ENCODE peak calls at places on chromosomes 6 and 20, in seven cellular contexts. One of them, this sample, is unnamed.

GRCh38 chr6:158642805-158643489 is 1.6 kb downstream of the DYNLT1 start:
- DNase-seq in HEK293T: no peak
- DNase-seq in germinal center: no peak
- DNase-seq in PC-3: peak
- DNase-seq in psoas muscle: no peak
- DNase-seq in NCI-H82: peak
- DNase-seq in ureter: peak
- DNase-seq in this sample: no peak

GRCh38 chr6:117495873-117496272 is 13.4 kb downstream of the DCBLD1 start:
- DNase-seq in HEK293T: no peak
- DNase-seq in germinal center: no peak
- DNase-seq in PC-3: peak
- DNase-seq in psoas muscle: no peak
- DNase-seq in NCI-H82: no peak
- DNase-seq in ureter: no peak
- DNase-seq in this sample: no peak

GRCh38 chr6:31859923-31860322 is 2.7 kb downstream of the NEU1 start:
- DNase-seq in HEK293T: no peak
- DNase-seq in germinal center: no peak
- DNase-seq in PC-3: no peak
- DNase-seq in psoas muscle: no peak
- DNase-seq in NCI-H82: no peak
- DNase-seq in ureter: no peak
- DNase-seq in this sample: no peak

GRCh38 chr20:38724603-38725457 is 544 bp downstream of the SLC32A1 start:
- DNase-seq in HEK293T: no peak
- DNase-seq in germinal center: peak
- DNase-seq in PC-3: no peak
- DNase-seq in psoas muscle: no peak
- DNase-seq in NCI-H82: peak
- DNase-seq in ureter: no peak
- DNase-seq in this sample: no peak

GRCh38 chr6:12911387-12911960 is 194.9 kb downstream of the PHACTR1 start:
- DNase-seq in HEK293T: peak
- DNase-seq in germinal center: no peak
- DNase-seq in PC-3: peak
- DNase-seq in psoas muscle: no peak
- DNase-seq in NCI-H82: peak
- DNase-seq in ureter: no peak
- DNase-seq in this sample: peak

GRCh38 chr6:7230327-7230691 is 82.7 kb downstream of the SSR1 start:
- DNase-seq in HEK293T: no peak
- DNase-seq in germinal center: no peak
- DNase-seq in PC-3: no peak
- DNase-seq in psoas muscle: no peak
- DNase-seq in NCI-H82: no peak
- DNase-seq in ureter: no peak
- DNase-seq in this sample: no peak

GRCh38 chr6:82331031-82331773 is 32.4 kb upstream of the TPBG start:
- DNase-seq in HEK293T: peak
- DNase-seq in germinal center: no peak
- DNase-seq in PC-3: peak
- DNase-seq in psoas muscle: no peak
- DNase-seq in NCI-H82: peak
- DNase-seq in ureter: no peak
- DNase-seq in this sample: peak

GRCh38 chr20:59822291-59823029 is 111.0 kb downstream of the SYCP2 start:
- DNase-seq in HEK293T: no peak
- DNase-seq in germinal center: no peak
- DNase-seq in PC-3: no peak
- DNase-seq in psoas muscle: no peak
- DNase-seq in NCI-H82: no peak
- DNase-seq in ureter: no peak
- DNase-seq in this sample: peak

GRCh38 chr6:126112171-126112632 is 125.9 kb downstream of the TRMT11 start:
- DNase-seq in HEK293T: no peak
- DNase-seq in germinal center: no peak
- DNase-seq in PC-3: peak
- DNase-seq in psoas muscle: no peak
- DNase-seq in NCI-H82: no peak
- DNase-seq in ureter: no peak
- DNase-seq in this sample: peak

GRCh38 chr20:56187791-56188190 is 60.7 kb upstream of the MC3R start:
- DNase-seq in HEK293T: no peak
- DNase-seq in germinal center: no peak
- DNase-seq in PC-3: peak
- DNase-seq in psoas muscle: no peak
- DNase-seq in NCI-H82: peak
- DNase-seq in ureter: no peak
- DNase-seq in this sample: peak

GRCh38 chr20:10572853-10573252 is 100.9 kb downstream of the JAG1 start:
- DNase-seq in HEK293T: no peak
- DNase-seq in germinal center: no peak
- DNase-seq in PC-3: no peak
- DNase-seq in psoas muscle: no peak
- DNase-seq in NCI-H82: no peak
- DNase-seq in ureter: no peak
- DNase-seq in this sample: no peak

GRCh38 chr6:20711518-20711917 is 177.3 kb downstream of the CDKAL1 start:
- DNase-seq in HEK293T: no peak
- DNase-seq in germinal center: no peak
- DNase-seq in PC-3: no peak
- DNase-seq in psoas muscle: no peak
- DNase-seq in NCI-H82: no peak
- DNase-seq in ureter: no peak
- DNase-seq in this sample: no peak

GRCh38 chr6:96899019-96899418 is 1.3 kb upstream of the NDUFAF4 start:
- DNase-seq in HEK293T: peak
- DNase-seq in germinal center: no peak
- DNase-seq in PC-3: peak
- DNase-seq in psoas muscle: no peak
- DNase-seq in NCI-H82: peak
- DNase-seq in ureter: no peak
- DNase-seq in this sample: no peak

GRCh38 chr20:51287628-51288413 is 254.7 kb downstream of the NFATC2 start:
- DNase-seq in HEK293T: no peak
- DNase-seq in germinal center: no peak
- DNase-seq in PC-3: no peak
- DNase-seq in psoas muscle: no peak
- DNase-seq in NCI-H82: no peak
- DNase-seq in ureter: no peak
- DNase-seq in this sample: no peak

GRCh38 chr20:50259705-50260479 is 69.3 kb downstream of the CEBPB start:
- DNase-seq in HEK293T: no peak
- DNase-seq in germinal center: no peak
- DNase-seq in PC-3: no peak
- DNase-seq in psoas muscle: peak
- DNase-seq in NCI-H82: no peak
- DNase-seq in ureter: no peak
- DNase-seq in this sample: no peak

GRCh38 chr6:37913210-37913609 is 93.7 kb downstream of the ZFAND3 start:
- DNase-seq in HEK293T: no peak
- DNase-seq in germinal center: no peak
- DNase-seq in PC-3: peak
- DNase-seq in psoas muscle: no peak
- DNase-seq in NCI-H82: no peak
- DNase-seq in ureter: no peak
- DNase-seq in this sample: no peak

GRCh38 chr6:13877116-13877515 is 47.6 kb upstream of the RNF182 start:
- DNase-seq in HEK293T: no peak
- DNase-seq in germinal center: no peak
- DNase-seq in PC-3: no peak
- DNase-seq in psoas muscle: no peak
- DNase-seq in NCI-H82: no peak
- DNase-seq in ureter: no peak
- DNase-seq in this sample: no peak

GRCh38 chr6:113830140-113830539 is 27.0 kb upstream of the MARCKS start:
- DNase-seq in HEK293T: no peak
- DNase-seq in germinal center: no peak
- DNase-seq in PC-3: no peak
- DNase-seq in psoas muscle: no peak
- DNase-seq in NCI-H82: no peak
- DNase-seq in ureter: no peak
- DNase-seq in this sample: no peak

GRCh38 chr6:107823047-107823557 is 1.0 kb downstream of the SCML4 start:
- DNase-seq in HEK293T: no peak
- DNase-seq in germinal center: no peak
- DNase-seq in PC-3: no peak
- DNase-seq in psoas muscle: no peak
- DNase-seq in NCI-H82: no peak
- DNase-seq in ureter: no peak
- DNase-seq in this sample: no peak

GRCh38 chr20:6994452-6994851 is 227.0 kb downstream of the BMP2 start:
- DNase-seq in HEK293T: no peak
- DNase-seq in germinal center: no peak
- DNase-seq in PC-3: peak
- DNase-seq in psoas muscle: no peak
- DNase-seq in NCI-H82: no peak
- DNase-seq in ureter: no peak
- DNase-seq in this sample: no peak

GRCh38 chr6:137805622-137806021 is 61.4 kb upstream of the TNFAIP3 start:
- DNase-seq in HEK293T: no peak
- DNase-seq in germinal center: no peak
- DNase-seq in PC-3: no peak
- DNase-seq in psoas muscle: no peak
- DNase-seq in NCI-H82: no peak
- DNase-seq in ureter: no peak
- DNase-seq in this sample: no peak

GRCh38 chr6:31246051-31246495 is 25.8 kb downstream of the HLA-C start:
- DNase-seq in HEK293T: peak
- DNase-seq in germinal center: no peak
- DNase-seq in PC-3: peak
- DNase-seq in psoas muscle: no peak
- DNase-seq in NCI-H82: no peak
- DNase-seq in ureter: no peak
- DNase-seq in this sample: peak

GRCh38 chr6:75855047-75855446 is 106.0 kb downstream of the MYO6 start:
- DNase-seq in HEK293T: peak
- DNase-seq in germinal center: no peak
- DNase-seq in PC-3: peak
- DNase-seq in psoas muscle: no peak
- DNase-seq in NCI-H82: peak
- DNase-seq in ureter: no peak
- DNase-seq in this sample: no peak

GRCh38 chr6:47701374-47701773 is 3.0 kb downstream of the ADGRF4 start:
- DNase-seq in HEK293T: no peak
- DNase-seq in germinal center: no peak
- DNase-seq in PC-3: peak
- DNase-seq in psoas muscle: no peak
- DNase-seq in NCI-H82: no peak
- DNase-seq in ureter: no peak
- DNase-seq in this sample: no peak

GRCh38 chr6:51273228-51273961 is 454.7 kb downstream of the TFAP2B start:
- DNase-seq in HEK293T: no peak
- DNase-seq in germinal center: no peak
- DNase-seq in PC-3: no peak
- DNase-seq in psoas muscle: no peak
- DNase-seq in NCI-H82: peak
- DNase-seq in ureter: no peak
- DNase-seq in this sample: no peak

GRCh38 chr6:45423111-45423900 is 45.6 kb upstream of the SUPT3H start:
- DNase-seq in HEK293T: no peak
- DNase-seq in germinal center: peak
- DNase-seq in PC-3: peak
- DNase-seq in psoas muscle: peak
- DNase-seq in NCI-H82: peak
- DNase-seq in ureter: peak
- DNase-seq in this sample: no peak

GRCh38 chr20:36852187-36852586 is 23.8 kb upstream of the TLDC2 start:
- DNase-seq in HEK293T: no peak
- DNase-seq in germinal center: peak
- DNase-seq in PC-3: no peak
- DNase-seq in psoas muscle: no peak
- DNase-seq in NCI-H82: no peak
- DNase-seq in ureter: no peak
- DNase-seq in this sample: no peak

GRCh38 chr20:20371133-20371532 is 3.2 kb downstream of the INSM1 start:
- DNase-seq in HEK293T: no peak
- DNase-seq in germinal center: no peak
- DNase-seq in PC-3: no peak
- DNase-seq in psoas muscle: no peak
- DNase-seq in NCI-H82: peak
- DNase-seq in ureter: no peak
- DNase-seq in this sample: no peak

GRCh38 chr6:133951881-133952814 is 876 bp upstream of the TBPL1 start:
- DNase-seq in HEK293T: peak
- DNase-seq in germinal center: peak
- DNase-seq in PC-3: peak
- DNase-seq in psoas muscle: peak
- DNase-seq in NCI-H82: peak
- DNase-seq in ureter: peak
- DNase-seq in this sample: peak

GRCh38 chr6:41705329-41705995 is 29.9 kb downstream of the TFEB start:
- DNase-seq in HEK293T: no peak
- DNase-seq in germinal center: no peak
- DNase-seq in PC-3: no peak
- DNase-seq in psoas muscle: no peak
- DNase-seq in NCI-H82: no peak
- DNase-seq in ureter: no peak
- DNase-seq in this sample: no peak

GRCh38 chr6:42451595-42452170 is at the start of gene TRERF1:
- DNase-seq in HEK293T: peak
- DNase-seq in germinal center: peak
- DNase-seq in PC-3: peak
- DNase-seq in psoas muscle: peak
- DNase-seq in NCI-H82: peak
- DNase-seq in ureter: peak
- DNase-seq in this sample: peak